ENCODE peak calls at places on chromosome 1, in six cellular contexts. One of them, this sample, is unnamed.

GRCh38 chr1:205141236-205142104 is 19.7 kb upstream of the RBBP5 start:
- DNase-seq in nephron progenitor cell: peak
- DNase-seq in pons: peak
- DNase-seq in activated CD4-positive, CD25-positive, alpha-beta regulatory T cell treated with anti-CD3 and anti-CD28 coated beads, Interleukin-2, amount 50 U/mL, for 72 hours: peak
- DNase-seq in stimulated activated effector memory CD8-positive, alpha-beta T cell treated with anti-CD3 and anti-CD28 coated beads, Interleukin-12 subunit alpha, Interleukin-12 subunit beta, amount 100 ng/mL, for 72 hours: peak
- DNase-seq in A172: peak
- DNase-seq in this sample: peak

GRCh38 chr1:17167783-17168479 is 37.0 kb upstream of the PADI1 start:
- DNase-seq in stimulated activated effector memory CD8-positive, alpha-beta T cell treated with anti-CD3 and anti-CD28 coated beads, Interleukin-12 subunit alpha, Interleukin-12 subunit beta, amount 100 ng/mL, for 72 hours: no peak
- DNase-seq in A172: peak
- DNase-seq in activated CD4-positive, CD25-positive, alpha-beta regulatory T cell treated with anti-CD3 and anti-CD28 coated beads, Interleukin-2, amount 50 U/mL, for 72 hours: no peak
- DNase-seq in pons: no peak
- DNase-seq in nephron progenitor cell: no peak
- DNase-seq in this sample: peak

GRCh38 chr1:31984419-31985347 is 29.0 kb upstream of the KHDRBS1 start:
- DNase-seq in stimulated activated effector memory CD8-positive, alpha-beta T cell treated with anti-CD3 and anti-CD28 coated beads, Interleukin-12 subunit alpha, Interleukin-12 subunit beta, amount 100 ng/mL, for 72 hours: no peak
- DNase-seq in activated CD4-positive, CD25-positive, alpha-beta regulatory T cell treated with anti-CD3 and anti-CD28 coated beads, Interleukin-2, amount 50 U/mL, for 72 hours: no peak
- DNase-seq in A172: no peak
- DNase-seq in nephron progenitor cell: no peak
- DNase-seq in pons: no peak
- DNase-seq in this sample: no peak

GRCh38 chr1:21647431-21648373 is 21.5 kb downstream of the RAP1GAP start:
- DNase-seq in stimulated activated effector memory CD8-positive, alpha-beta T cell treated with anti-CD3 and anti-CD28 coated beads, Interleukin-12 subunit alpha, Interleukin-12 subunit beta, amount 100 ng/mL, for 72 hours: peak
- DNase-seq in nephron progenitor cell: peak
- DNase-seq in pons: no peak
- DNase-seq in A172: peak
- DNase-seq in activated CD4-positive, CD25-positive, alpha-beta regulatory T cell treated with anti-CD3 and anti-CD28 coated beads, Interleukin-2, amount 50 U/mL, for 72 hours: no peak
- DNase-seq in this sample: no peak

GRCh38 chr1:230233786-230234185 is 166.7 kb downstream of the GALNT2 start:
- DNase-seq in nephron progenitor cell: no peak
- DNase-seq in activated CD4-positive, CD25-positive, alpha-beta regulatory T cell treated with anti-CD3 and anti-CD28 coated beads, Interleukin-2, amount 50 U/mL, for 72 hours: no peak
- DNase-seq in stimulated activated effector memory CD8-positive, alpha-beta T cell treated with anti-CD3 and anti-CD28 coated beads, Interleukin-12 subunit alpha, Interleukin-12 subunit beta, amount 100 ng/mL, for 72 hours: no peak
- DNase-seq in A172: no peak
- DNase-seq in pons: no peak
- DNase-seq in this sample: no peak

GRCh38 chr1:219847215-219847855 is 81.0 kb downstream of the SLC30A10 start:
- DNase-seq in stimulated activated effector memory CD8-positive, alpha-beta T cell treated with anti-CD3 and anti-CD28 coated beads, Interleukin-12 subunit alpha, Interleukin-12 subunit beta, amount 100 ng/mL, for 72 hours: no peak
- DNase-seq in pons: no peak
- DNase-seq in nephron progenitor cell: no peak
- DNase-seq in activated CD4-positive, CD25-positive, alpha-beta regulatory T cell treated with anti-CD3 and anti-CD28 coated beads, Interleukin-2, amount 50 U/mL, for 72 hours: no peak
- DNase-seq in A172: no peak
- DNase-seq in this sample: no peak

GRCh38 chr1:203406446-203407045 is 55.6 kb upstream of the FMOD start:
- DNase-seq in nephron progenitor cell: no peak
- DNase-seq in stimulated activated effector memory CD8-positive, alpha-beta T cell treated with anti-CD3 and anti-CD28 coated beads, Interleukin-12 subunit alpha, Interleukin-12 subunit beta, amount 100 ng/mL, for 72 hours: no peak
- DNase-seq in activated CD4-positive, CD25-positive, alpha-beta regulatory T cell treated with anti-CD3 and anti-CD28 coated beads, Interleukin-2, amount 50 U/mL, for 72 hours: no peak
- DNase-seq in A172: no peak
- DNase-seq in pons: no peak
- DNase-seq in this sample: peak

GRCh38 chr1:13819637-13820036 is 119.6 kb downstream of the PRDM2 start:
- DNase-seq in pons: no peak
- DNase-seq in A172: no peak
- DNase-seq in nephron progenitor cell: no peak
- DNase-seq in stimulated activated effector memory CD8-positive, alpha-beta T cell treated with anti-CD3 and anti-CD28 coated beads, Interleukin-12 subunit alpha, Interleukin-12 subunit beta, amount 100 ng/mL, for 72 hours: no peak
- DNase-seq in activated CD4-positive, CD25-positive, alpha-beta regulatory T cell treated with anti-CD3 and anti-CD28 coated beads, Interleukin-2, amount 50 U/mL, for 72 hours: no peak
- DNase-seq in this sample: peak

GRCh38 chr1:164366014-164366413 is 193.0 kb upstream of the PBX1 start:
- DNase-seq in A172: no peak
- DNase-seq in nephron progenitor cell: no peak
- DNase-seq in activated CD4-positive, CD25-positive, alpha-beta regulatory T cell treated with anti-CD3 and anti-CD28 coated beads, Interleukin-2, amount 50 U/mL, for 72 hours: no peak
- DNase-seq in stimulated activated effector memory CD8-positive, alpha-beta T cell treated with anti-CD3 and anti-CD28 coated beads, Interleukin-12 subunit alpha, Interleukin-12 subunit beta, amount 100 ng/mL, for 72 hours: no peak
- DNase-seq in pons: no peak
- DNase-seq in this sample: no peak

GRCh38 chr1:171794085-171794484 is 12.6 kb downstream of the METTL13 start:
- DNase-seq in nephron progenitor cell: no peak
- DNase-seq in activated CD4-positive, CD25-positive, alpha-beta regulatory T cell treated with anti-CD3 and anti-CD28 coated beads, Interleukin-2, amount 50 U/mL, for 72 hours: no peak
- DNase-seq in pons: no peak
- DNase-seq in A172: peak
- DNase-seq in stimulated activated effector memory CD8-positive, alpha-beta T cell treated with anti-CD3 and anti-CD28 coated beads, Interleukin-12 subunit alpha, Interleukin-12 subunit beta, amount 100 ng/mL, for 72 hours: peak
- DNase-seq in this sample: no peak

This sample was measured in suprapubic skin.